ENCODE peak calls at places on chromosomes 13 and 19, in eight cellular contexts. U is cardiac fibroblast, B is adipocyte, K is heart right ventricle, R is astrocyte, Z is DND-41, V is IMR-90, G is transverse colon. X is an unnamed sample.

GRCh38 chr13:73171242-73171641 is 112.4 kb downstream of the KLF5 start:
- DNase-seq in U (no peak), B (no peak), K (no peak), R (no peak), Z (no peak), V (no peak), G (peak), X (no peak)

GRCh38 chr19:53782698-53783097 is 41.4 kb downstream of the NLRP12 start:
- DNase-seq in U (no peak), B (no peak), K (no peak), R (no peak), Z (no peak), V (no peak), G (no peak), X (no peak)

GRCh38 chr13:41455725-41456419 is 1.5 kb upstream of the RGCC start:
- DNase-seq in U (no peak), B (no peak), K (no peak), R (no peak), Z (no peak), V (no peak), G (no peak), X (no peak)

GRCh38 chr13:67493835-67494234 is 263.7 kb upstream of the PCDH9 start:
- DNase-seq in U (peak), B (no peak), K (no peak), R (peak), Z (no peak), V (no peak), G (no peak), X (no peak)

GRCh38 chr19:42576241-42576640 is 18.5 kb downstream of the CEACAM8 start:
- DNase-seq in U (no peak), B (no peak), K (no peak), R (no peak), Z (no peak), V (no peak), G (no peak), X (no peak)

GRCh38 chr19:17296278-17296677 is 6.9 kb downstream of the ABHD8 start:
- DNase-seq in U (no peak), B (peak), K (no peak), R (peak), Z (no peak), V (peak), G (no peak), X (no peak)

GRCh38 chr13:30477346-30478235 is 11.9 kb upstream of the HMGB1 start:
- DNase-seq in U (no peak), B (no peak), K (no peak), R (no peak), Z (no peak), V (no peak), G (no peak), X (no peak)

GRCh38 chr13:109697936-109698335 is 88.4 kb downstream of the IRS2 start:
- DNase-seq in U (no peak), B (no peak), K (no peak), R (no peak), Z (no peak), V (no peak), G (no peak), X (no peak)

GRCh38 chr13:99704390-99704789 is 203.1 kb downstream of the TM9SF2 start:
- DNase-seq in U (no peak), B (no peak), K (no peak), R (no peak), Z (no peak), V (no peak), G (no peak), X (no peak)

GRCh38 chr19:58001895-58002369 is 688 bp downstream of the ZNF606 start:
- DNase-seq in U (peak), B (peak), K (no peak), R (peak), Z (peak), V (peak), G (peak), X (no peak)

GRCh38 chr19:7970716-7971448 is 27.4 kb upstream of the TIMM44 start:
- DNase-seq in U (peak), B (peak), K (no peak), R (no peak), Z (peak), V (peak), G (peak), X (no peak)

GRCh38 chr13:79246575-79246949 is 159.5 kb downstream of the RBM26 start:
- DNase-seq in U (peak), B (no peak), K (no peak), R (no peak), Z (no peak), V (no peak), G (no peak), X (no peak)

GRCh38 chr19:47507031-47507430 is 7.8 kb downstream of the NAPA start:
- DNase-seq in U (no peak), B (no peak), K (no peak), R (no peak), Z (no peak), V (no peak), G (no peak), X (no peak)

GRCh38 chr19:21023901-21024300 is 3.4 kb downstream of the ZNF430 start:
- DNase-seq in U (peak), B (peak), K (no peak), R (peak), Z (no peak), V (peak), G (no peak), X (peak)

GRCh38 chr19:30053558-30053957 is 111.5 kb downstream of the URI1 start:
- DNase-seq in U (no peak), B (no peak), K (no peak), R (no peak), Z (no peak), V (no peak), G (no peak), X (no peak)

GRCh38 chr19:35292986-35293732 is 1.2 kb downstream of the MAG start:
- DNase-seq in U (no peak), B (no peak), K (no peak), R (no peak), Z (no peak), V (no peak), G (no peak), X (no peak)

GRCh38 chr19:15871570-15871969 is 26.3 kb downstream of the CYP4F2 start:
- DNase-seq in U (no peak), B (no peak), K (no peak), R (no peak), Z (no peak), V (no peak), G (peak), X (no peak)

GRCh38 chr19:36141039-36141914 is 1.4 kb downstream of the CAPNS1 start:
- DNase-seq in U (peak), B (peak), K (peak), R (peak), Z (peak), V (peak), G (peak), X (peak)

GRCh38 chr19:2150794-2151338 is 500 bp downstream of the AP3D1 start:
- DNase-seq in U (no peak), B (peak), K (peak), R (no peak), Z (no peak), V (no peak), G (peak), X (no peak)

GRCh38 chr19:48044561-48044960 is 682 bp upstream of the CABP5 start:
- DNase-seq in U (no peak), B (no peak), K (no peak), R (no peak), Z (no peak), V (no peak), G (no peak), X (no peak)

GRCh38 chr19:54462713-54463530 is 656 bp downstream of the LENG9 start:
- DNase-seq in U (peak), B (peak), K (peak), R (no peak), Z (no peak), V (peak), G (peak), X (peak)

GRCh38 chr13:97521726-97522125 is 87.8 kb downstream of the RAP2A start:
- DNase-seq in U (no peak), B (no peak), K (no peak), R (no peak), Z (no peak), V (no peak), G (no peak), X (no peak)

GRCh38 chr19:2170219-2170618 is 6.5 kb downstream of the DOT1L start:
- DNase-seq in U (no peak), B (no peak), K (no peak), R (no peak), Z (no peak), V (no peak), G (no peak), X (no peak)

GRCh38 chr13:109297628-109298027 is 488.8 kb downstream of the IRS2 start:
- DNase-seq in U (peak), B (peak), K (no peak), R (peak), Z (no peak), V (peak), G (no peak), X (peak)

GRCh38 chr13:113411216-113412023 is 41.9 kb downstream of the ADPRHL1 start:
- DNase-seq in U (peak), B (peak), K (peak), R (peak), Z (no peak), V (peak), G (peak), X (peak)

GRCh38 chr13:76886292-76887061 is at the start of gene KCTD12:
- DNase-seq in U (peak), B (peak), K (peak), R (peak), Z (peak), V (peak), G (peak), X (peak)

GRCh38 chr13:99227909-99228688 is 27.4 kb downstream of the UBAC2 start:
- DNase-seq in U (no peak), B (no peak), K (no peak), R (no peak), Z (no peak), V (no peak), G (no peak), X (no peak)

GRCh38 chr13:52664269-52664668 is 11.6 kb downstream of the SUGT1 start:
- DNase-seq in U (no peak), B (no peak), K (no peak), R (no peak), Z (no peak), V (no peak), G (no peak), X (no peak)

GRCh38 chr19:23440791-23441190 is 45.5 kb upstream of the ZNF91 start:
- DNase-seq in U (no peak), B (no peak), K (no peak), R (no peak), Z (peak), V (no peak), G (no peak), X (no peak)

GRCh38 chr19:7497292-7497691 is 8.5 kb upstream of the PEX11G start:
- DNase-seq in U (peak), B (peak), K (no peak), R (no peak), Z (no peak), V (no peak), G (no peak), X (no peak)

GRCh38 chr13:41680900-41681299 is 223.6 kb downstream of the RGCC start:
- DNase-seq in U (no peak), B (no peak), K (no peak), R (no peak), Z (no peak), V (no peak), G (no peak), X (no peak)

GRCh38 chr13:20119960-20120359 is 40.9 kb downstream of the GJA3 start:
- DNase-seq in U (no peak), B (no peak), K (no peak), R (no peak), Z (no peak), V (no peak), G (no peak), X (no peak)
- H3K4me3 ChIP-seq in U (no peak), B (peak), K (peak), R (no peak), Z (peak), V (no peak), G (no peak), X (peak)

GRCh38 chr13:46504036-46504435 is 48.9 kb upstream of the LRCH1 start:
- DNase-seq in U (no peak), B (no peak), K (no peak), R (no peak), Z (no peak), V (no peak), G (no peak), X (no peak)
- H3K4me3 ChIP-seq in U (no peak), B (no peak), K (no peak), R (no peak), Z (no peak), V (no peak), G (no peak), X (no peak)

GRCh38 chr19:50569023-50569697 is 925 bp upstream of the LRRC4B start:
- DNase-seq in U (no peak), B (no peak), K (no peak), R (no peak), Z (no peak), V (no peak), G (no peak), X (no peak)

GRCh38 chr19:50567882-50568281 is 353 bp downstream of the LRRC4B start:
- DNase-seq in U (no peak), B (no peak), K (no peak), R (no peak), Z (no peak), V (no peak), G (no peak), X (no peak)

GRCh38 chr19:50567052-50567841 is 988 bp downstream of the LRRC4B start:
- DNase-seq in U (no peak), B (no peak), K (no peak), R (no peak), Z (no peak), V (no peak), G (no peak), X (no peak)

GRCh38 chr19:50569938-50570540 is 1.8 kb upstream of the LRRC4B start:
- DNase-seq in U (no peak), B (no peak), K (no peak), R (no peak), Z (no peak), V (no peak), G (no peak), X (no peak)

GRCh38 chr19:50568321-50569022 is at the start of gene LRRC4B:
- DNase-seq in U (peak), B (peak), K (no peak), R (no peak), Z (no peak), V (no peak), G (no peak), X (no peak)
- H3K4me3 ChIP-seq in U (no peak), B (no peak), K (peak), R (no peak), Z (no peak), V (no peak), G (no peak), X (no peak)

DNA sequence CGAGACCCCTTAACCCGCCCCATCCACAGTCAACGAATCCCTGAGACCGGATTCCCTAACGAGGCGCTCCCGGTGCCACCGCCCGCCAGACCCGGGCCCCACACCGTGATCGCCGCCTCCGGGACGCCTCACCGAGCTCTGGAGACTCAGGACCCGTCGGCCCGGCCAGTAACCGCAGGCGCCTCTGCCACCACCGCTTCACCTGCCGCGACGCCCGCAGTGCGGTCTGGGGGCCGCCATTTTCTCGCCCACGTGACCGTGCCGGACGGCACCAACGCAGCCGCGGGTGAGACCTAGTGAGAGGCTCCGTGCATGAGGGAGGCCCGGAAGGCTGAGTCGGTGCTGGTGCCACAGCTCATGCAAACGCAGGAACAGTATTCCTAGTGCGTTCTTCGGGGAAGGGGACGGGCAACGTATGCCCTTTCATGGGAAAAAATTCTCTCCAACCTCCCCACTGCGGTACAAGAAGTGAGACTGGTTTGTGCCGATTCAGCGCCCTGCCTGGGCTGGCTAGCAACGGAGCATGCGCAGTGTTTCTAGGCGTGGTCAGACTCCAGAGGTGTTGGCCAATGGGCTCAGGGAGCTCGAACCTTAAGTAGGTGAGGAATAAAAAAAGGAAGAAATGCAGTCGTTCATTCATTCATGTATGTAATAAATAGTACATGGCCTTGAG is at the start of gene DOHH:
- DNase-seq in U (peak), B (peak), K (peak), R (peak), Z (peak), V (peak), G (peak), X (peak)
- H3K4me3 ChIP-seq in U (peak), B (peak), K (peak), R (peak), Z (peak), V (peak), G (peak), X (peak)

GRCh38 chr19:40778865-40779284 is 828 bp downstream of the RAB4B start:
- DNase-seq in U (no peak), B (peak), K (no peak), R (peak), Z (no peak), V (peak), G (no peak), X (no peak)
- H3K4me3 ChIP-seq in U (peak), B (peak), K (peak), R (peak), Z (peak), V (peak), G (peak), X (peak)

GRCh38 chr13:94345374-94346195 is 133.9 kb downstream of the DCT start:
- DNase-seq in U (peak), B (peak), K (no peak), R (peak), Z (no peak), V (peak), G (no peak), X (no peak)

GRCh38 chr13:94352057-94352456 is 127.4 kb downstream of the DCT start:
- DNase-seq in U (peak), B (peak), K (no peak), R (peak), Z (no peak), V (peak), G (no peak), X (peak)

GRCh38 chr13:94346261-94347019 is 133.0 kb downstream of the DCT start:
- DNase-seq in U (no peak), B (no peak), K (no peak), R (no peak), Z (no peak), V (no peak), G (no peak), X (no peak)

DNA sequence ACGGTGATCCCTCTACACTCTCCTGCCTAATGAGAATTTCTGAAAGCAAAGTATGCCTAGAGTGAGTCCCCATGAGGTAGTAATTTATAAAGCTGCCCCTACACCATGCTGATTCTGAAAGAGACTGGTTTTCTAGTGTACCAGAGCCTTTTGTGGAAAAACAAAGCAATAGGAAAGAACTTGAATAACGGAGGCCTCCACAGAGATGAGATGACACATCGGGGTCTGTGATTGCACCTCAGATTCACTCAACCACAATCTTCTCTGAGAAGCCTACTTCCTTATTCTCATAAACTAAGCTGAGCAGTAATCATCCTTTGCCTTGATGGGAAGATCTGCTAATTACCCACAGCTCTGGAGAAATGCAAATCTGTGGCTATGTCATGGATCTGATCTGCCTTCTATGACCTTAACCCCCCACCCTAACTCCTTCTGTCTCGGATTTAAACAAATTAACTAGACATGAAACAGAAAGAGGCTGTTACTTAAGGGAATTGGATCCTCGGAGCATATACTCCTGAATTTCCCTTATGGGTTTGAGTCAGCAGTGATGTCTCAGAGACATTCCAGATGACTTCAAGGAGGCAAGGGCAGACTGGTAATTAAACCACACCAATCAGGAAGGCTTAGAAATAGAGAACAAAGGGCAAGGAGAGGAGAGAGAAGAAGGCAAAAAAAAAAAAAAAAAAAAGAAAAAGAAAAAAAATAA is 128.0 kb downstream of the DCT start:
- DNase-seq in U (peak), B (peak), K (no peak), R (peak), Z (no peak), V (peak), G (no peak), X (peak)
- H3K4me3 ChIP-seq in U (no peak), B (peak), K (no peak), R (peak), Z (no peak), V (peak), G (no peak), X (no peak)

GRCh38 chr13:50636007-50636704 is 207.3 kb downstream of the DLEU7 start:
- DNase-seq in U (peak), B (no peak), K (no peak), R (no peak), Z (no peak), V (no peak), G (no peak), X (no peak)
- H3K4me3 ChIP-seq in U (no peak), B (peak), K (no peak), R (no peak), Z (no peak), V (no peak), G (no peak), X (no peak)

GRCh38 chr19:38853214-38853613 is 3.4 kb upstream of the HNRNPL start:
- DNase-seq in U (no peak), B (no peak), K (no peak), R (no peak), Z (no peak), V (no peak), G (no peak), X (no peak)
- H3K4me3 ChIP-seq in U (peak), B (peak), K (peak), R (peak), Z (no peak), V (peak), G (no peak), X (peak)

GRCh38 chr19:41531438-41532311 is 44.3 kb upstream of the CEACAM21 start:
- DNase-seq in U (peak), B (no peak), K (peak), R (no peak), Z (peak), V (peak), G (peak), X (peak)
- H3K4me3 ChIP-seq in U (peak), B (peak), K (no peak), R (no peak), Z (no peak), V (peak), G (no peak), X (no peak)

GRCh38 chr19:1130801-1131717 is 27.3 kb downstream of the GPX4 start:
- DNase-seq in U (no peak), B (peak), K (no peak), R (no peak), Z (no peak), V (no peak), G (peak), X (no peak)
- H3K4me3 ChIP-seq in U (peak), B (peak), K (peak), R (peak), Z (peak), V (peak), G (peak), X (peak)

X was measured in skeletal muscle cell.